ENCODE peak calls at places on chromosomes 4 and X, in five cellular contexts. Z, K, P, C and I are unnamed samples.

GRCh38 chrX:274904-275475 is 6.2 kb upstream of the PLCXD1 start:
- DNase-seq in Z (peak), K (peak), P (peak), C (no peak), I (peak)

GRCh38 chr4:86924805-86925204 is 10.0 kb upstream of the AFF1 start:
- DNase-seq in Z (no peak), K (no peak), P (peak), C (peak), I (peak)

GRCh38 chr4:126705271-126705670 is 927.5 kb upstream of the INTU start:
- DNase-seq in Z (no peak), K (no peak), P (peak), C (no peak), I (no peak)

GRCh38 chr4:27112587-27112986 is 251.9 kb downstream of the STIM2 start:
- DNase-seq in Z (no peak), K (no peak), P (no peak), C (no peak), I (no peak)

GRCh38 chr4:86972997-86973396 is 38.2 kb downstream of the AFF1 start:
- DNase-seq in Z (no peak), K (no peak), P (peak), C (peak), I (peak)

GRCh38 chr4:38752393-38752961 is 30.3 kb downstream of the TLR10 start:
- DNase-seq in Z (no peak), K (no peak), P (peak), C (no peak), I (no peak)

GRCh38 chr4:105966046-105966445 is 70.8 kb downstream of the NPNT start:
- DNase-seq in Z (no peak), K (no peak), P (peak), C (peak), I (no peak)

GRCh38 chr4:153634737-153635353 is 49.2 kb upstream of the TLR2 start:
- DNase-seq in Z (no peak), K (no peak), P (peak), C (peak), I (no peak)

GRCh38 chr4:47118192-47118879 is 87.0 kb downstream of the GABRB1 start:
- DNase-seq in Z (no peak), K (no peak), P (no peak), C (no peak), I (no peak)

GRCh38 chrX:154731203-154731602 is 19.7 kb downstream of the GAB3 start:
- DNase-seq in Z (no peak), K (no peak), P (no peak), C (no peak), I (no peak)

GRCh38 chrX:119486745-119487144 is 18.5 kb downstream of the SLC25A5 start:
- DNase-seq in Z (no peak), K (no peak), P (no peak), C (no peak), I (no peak)

GRCh38 chrX:21989415-21989814 is 42.7 kb upstream of the PHEX start:
- DNase-seq in Z (no peak), K (no peak), P (no peak), C (no peak), I (no peak)

DNA sequence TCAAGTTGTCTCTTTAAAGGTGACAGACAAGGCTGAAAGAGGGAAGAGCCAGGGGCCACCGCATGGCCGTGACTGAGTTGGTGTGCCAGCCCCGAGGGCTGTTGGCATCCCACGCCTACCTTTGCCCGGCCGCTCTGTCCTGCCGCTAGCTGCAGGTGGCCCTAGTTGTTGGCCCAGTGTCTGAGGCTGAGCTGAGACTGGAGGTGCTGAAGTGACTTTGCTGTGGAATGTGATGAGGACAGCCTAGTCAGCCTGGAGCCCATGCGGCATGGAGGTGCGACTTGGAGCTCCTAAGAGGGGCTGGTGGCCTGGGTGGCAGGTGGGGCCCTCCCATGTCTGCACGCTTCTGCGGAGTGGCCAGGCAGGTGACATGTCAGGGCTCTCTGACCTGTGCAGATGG is 6.6 kb downstream of the TADA2B start:
- DNase-seq in Z (no peak), K (no peak), P (no peak), C (no peak), I (no peak)
- H2BK12ac ChIP-seq in Z (no peak), K (no peak), P (no peak), C (no peak), I (no peak)

DNA sequence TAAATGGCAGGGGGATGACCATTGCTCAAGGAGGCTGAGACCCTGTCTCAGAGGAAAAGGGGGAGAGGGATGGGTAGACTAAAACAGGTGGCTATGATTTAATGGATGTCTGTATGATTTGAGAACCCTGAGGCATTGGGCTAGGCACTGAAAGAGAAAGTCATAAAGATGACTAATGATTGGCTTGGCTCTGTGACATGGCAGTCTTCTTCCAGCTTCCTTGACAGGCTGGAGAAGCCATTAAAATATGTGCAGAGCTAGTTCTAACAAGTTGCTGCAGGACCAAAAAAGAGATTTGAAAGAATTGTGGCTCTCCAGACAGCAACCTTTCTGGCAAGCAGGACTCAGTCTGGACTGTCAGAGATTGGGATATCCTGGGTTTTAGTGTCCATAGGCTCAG is 53.6 kb downstream of the AMER1 start:
- DNase-seq in Z (no peak), K (no peak), P (no peak), C (no peak), I (no peak)
- H2BK12ac ChIP-seq in Z (no peak), K (no peak), P (no peak), C (no peak), I (no peak)

GRCh38 chrX:10125248-10125615 is 31.5 kb upstream of the CLCN4 start:
- DNase-seq in Z (no peak), K (no peak), P (no peak), C (no peak), I (no peak)
- H2BK12ac ChIP-seq in Z (no peak), K (no peak), P (no peak), C (no peak), I (no peak)

GRCh38 chr4:2362286-2363055 is 56.0 kb downstream of the ZFYVE28 start:
- DNase-seq in Z (no peak), K (no peak), P (no peak), C (no peak), I (no peak)

GRCh38 chr4:2361366-2362285 is 56.8 kb downstream of the ZFYVE28 start:
- DNase-seq in Z (no peak), K (no peak), P (no peak), C (no peak), I (no peak)

GRCh38 chr4:2356123-2357069 is 62.0 kb downstream of the ZFYVE28 start:
- DNase-seq in Z (no peak), K (no peak), P (no peak), C (no peak), I (no peak)

GRCh38 chr4:2357821-2358745 is 60.4 kb downstream of the ZFYVE28 start:
- DNase-seq in Z (no peak), K (no peak), P (no peak), C (no peak), I (no peak)

GRCh38 chr4:2359591-2360390 is 58.7 kb downstream of the ZFYVE28 start:
- DNase-seq in Z (no peak), K (no peak), P (no peak), C (no peak), I (no peak)
- H2BK12ac ChIP-seq in Z (no peak), K (peak), P (no peak), C (no peak), I (no peak)

GRCh38 chr4:22372958-22373357 is 142.9 kb downstream of the ADGRA3 start:
- DNase-seq in Z (no peak), K (no peak), P (no peak), C (no peak), I (no peak)

GRCh38 chr4:22369901-22370562 is 145.8 kb downstream of the ADGRA3 start:
- DNase-seq in Z (no peak), K (no peak), P (no peak), C (no peak), I (no peak)
- H2BK12ac ChIP-seq in Z (no peak), K (no peak), P (no peak), C (no peak), I (no peak)

GRCh38 chr4:101780284-101780683 is 10.2 kb upstream of the BANK1 start:
- DNase-seq in Z (no peak), K (no peak), P (no peak), C (no peak), I (no peak)
- H2BK12ac ChIP-seq in Z (no peak), K (no peak), P (no peak), C (no peak), I (no peak)

GRCh38 chr4:185538806-185539205 is 3.5 kb upstream of the PDLIM3 start:
- DNase-seq in Z (no peak), K (no peak), P (no peak), C (no peak), I (no peak)
- H2BK12ac ChIP-seq in Z (no peak), K (no peak), P (no peak), C (no peak), I (no peak)